ENCODE peak calls at places on chromosomes 5 and 9, in five cellular contexts. T is psoas muscle, J is spleen, F is HFF-Myc, N is AG09319. G is an unnamed sample.

GRCh38 chr5:57642698-57643097 is 160.1 kb upstream of the ACTBL2 start:
- DNase-seq in N (no peak), F (no peak), J (no peak), T (no peak), G (no peak)

GRCh38 chr5:42638972-42639371 is 117.6 kb upstream of the CCDC152 start:
- DNase-seq in J (no peak), F (no peak), N (no peak), T (no peak), G (no peak)

GRCh38 chr5:98614341-98614740 is 159.1 kb upstream of the RGMB start:
- DNase-seq in N (no peak), F (no peak), T (no peak), J (no peak), G (no peak)

GRCh38 chr5:7850241-7850532 is 746 bp downstream of the CFAP90 start:
- DNase-seq in J (no peak), N (no peak), F (no peak), T (no peak), G (no peak)

GRCh38 chr5:57884346-57885102 is 401.9 kb upstream of the ACTBL2 start:
- DNase-seq in T (no peak), F (no peak), J (no peak), N (no peak), G (no peak)

GRCh38 chr5:121572061-121572460 is 279.6 kb upstream of the FTMT start:
- DNase-seq in F (no peak), N (no peak), T (no peak), J (no peak), G (no peak)

GRCh38 chr9:694499-695154 is 146.9 kb upstream of the DMRT1 start:
- DNase-seq in F (no peak), N (no peak), J (no peak), T (peak), G (no peak)

GRCh38 chr9:79623799-79624721 is 52.3 kb downstream of the TLE4 start:
- DNase-seq in T (peak), J (no peak), N (no peak), F (no peak), G (no peak)

GRCh38 chr5:35799751-35800150 is 56.9 kb upstream of the IL7R start:
- DNase-seq in J (no peak), N (no peak), T (no peak), F (no peak), G (no peak)

GRCh38 chr5:16515532-16515931 is 49.9 kb upstream of the ZNF622 start:
- DNase-seq in J (no peak), N (no peak), F (no peak), T (no peak), G (no peak)

GRCh38 chr5:39623291-39623865 is 198.6 kb upstream of the DAB2 start:
- DNase-seq in T (no peak), J (no peak), F (no peak), N (no peak), G (no peak)

GRCh38 chr5:154901276-154901675 is 36.7 kb downstream of the GEMIN5 start:
- DNase-seq in T (no peak), F (peak), J (no peak), N (no peak), G (no peak)

GRCh38 chr9:114784721-114785253 is 21.1 kb downstream of the TNFSF15 start:
- DNase-seq in T (no peak), N (no peak), J (no peak), F (no peak), G (no peak)

GRCh38 chr5:9251379-9251980 is 294.4 kb downstream of the SEMA5A start:
- DNase-seq in N (no peak), F (no peak), T (no peak), J (no peak), G (no peak)

GRCh38 chr9:134627417-134628353 is 13.9 kb upstream of the COL5A1 start:
- DNase-seq in T (no peak), J (peak), N (no peak), F (no peak), G (no peak)

GRCh38 chr9:80650964-80651555 is 1038.3 kb downstream of the TLE1 start:
- DNase-seq in N (no peak), J (no peak), F (no peak), T (no peak), G (no peak)

GRCh38 chr5:2998106-2998505 is 246.6 kb upstream of the IRX2 start:
- DNase-seq in N (no peak), F (no peak), J (no peak), T (no peak), G (no peak)

GRCh38 chr5:96565843-96566242 is 96.3 kb upstream of the CAST start:
- DNase-seq in T (no peak), F (peak), N (peak), J (no peak), G (no peak)

GRCh38 chr9:95341262-95342011 is 23.9 kb upstream of the FANCC start:
- DNase-seq in J (no peak), T (no peak), N (no peak), F (no peak), G (no peak)

GRCh38 chr9:6230037-6230778 is 14.6 kb downstream of the IL33 start:
- DNase-seq in J (no peak), T (no peak), F (no peak), N (no peak), G (no peak)

GRCh38 chr9:137487454-137488329 is 28.6 kb upstream of the NSMF start:
- DNase-seq in N (no peak), J (peak), T (peak), F (no peak), G (no peak)

GRCh38 chr5:142128675-142129208 is 20.2 kb downstream of the NDFIP1 start:
- DNase-seq in N (no peak), J (no peak), F (no peak), T (no peak), G (no peak)

GRCh38 chr9:121674952-121675351 is 23.5 kb downstream of the DAB2IP start:
- DNase-seq in F (no peak), N (no peak), J (peak), T (peak), G (no peak)

GRCh38 chr9:134660407-134660806 is 18.8 kb downstream of the COL5A1 start:
- DNase-seq in F (no peak), T (no peak), N (no peak), J (no peak), G (no peak)

GRCh38 chr5:1912951-1913565 is 30.3 kb upstream of the IRX4 start:
- DNase-seq in T (no peak), F (no peak), N (no peak), J (peak), G (no peak)

GRCh38 chr9:122129969-122130368 is 29.6 kb downstream of the NDUFA8 start:
- DNase-seq in F (no peak), J (no peak), T (no peak), N (no peak), G (no peak)

GRCh38 chr5:61162832-61163567 is 732 bp upstream of the SMIM15 start:
- DNase-seq in F (no peak), J (no peak), T (no peak), N (no peak), G (no peak)

GRCh38 chr5:88883059-88883565 is at the start of gene MEF2C:
- DNase-seq in T (peak), F (peak), J (peak), N (peak), G (peak)

GRCh38 chr5:141039517-141039916 is 11.7 kb upstream of the PCDHB1 start:
- DNase-seq in J (no peak), N (no peak), T (no peak), F (no peak), G (no peak)

GRCh38 chr5:78331523-78332080 is 28.8 kb upstream of the SCAMP1 start:
- DNase-seq in N (no peak), F (no peak), T (no peak), J (no peak), G (no peak)

GRCh38 chr5:43634621-43635020 is 31.6 kb downstream of the NNT start:
- DNase-seq in F (no peak), N (no peak), T (no peak), J (no peak), G (no peak)

GRCh38 chr5:172496671-172497371 is 42.5 kb upstream of the SH3PXD2B start:
- DNase-seq in N (peak), T (no peak), J (no peak), F (no peak), G (no peak)

GRCh38 chr5:3612561-3613175 is 17.0 kb downstream of the IRX1 start:
- DNase-seq in T (no peak), N (no peak), J (no peak), F (no peak), G (no peak)

GRCh38 chr9:21778300-21778699 is 24.1 kb upstream of the MTAP start:
- DNase-seq in N (peak), F (peak), T (no peak), J (no peak), G (no peak)

GRCh38 chr5:128436825-128437224 is 101.2 kb downstream of the FBN2 start:
- DNase-seq in F (peak), J (no peak), N (peak), T (no peak), G (no peak)

GRCh38 chr9:137159105-137160053 is 10.5 kb downstream of the LRRC26 start:
- DNase-seq in T (no peak), F (no peak), N (no peak), J (no peak), G (no peak)

GRCh38 chr9:99445377-99445891 is 223.4 kb downstream of the SEC61B start:
- DNase-seq in T (peak), F (peak), J (no peak), N (peak), G (no peak)

GRCh38 chr9:131530546-131530929 is 525 bp downstream of the UCK1 start:
- DNase-seq in N (no peak), T (peak), F (no peak), J (peak), G (no peak)

GRCh38 chr9:68842568-68842967 is 137.5 kb downstream of the PIP5K1B start:
- DNase-seq in F (no peak), T (no peak), J (no peak), N (no peak), G (no peak)

GRCh38 chr9:68843239-68843638 is 138.2 kb downstream of the PIP5K1B start:
- DNase-seq in J (no peak), N (no peak), F (no peak), T (no peak), G (no peak)

GRCh38 chr9:68847765-68848164 is 142.7 kb downstream of the PIP5K1B start:
- DNase-seq in N (no peak), F (no peak), J (no peak), T (no peak), G (no peak)

GRCh38 chr9:68844196-68844595 is 139.2 kb downstream of the PIP5K1B start:
- DNase-seq in F (no peak), N (no peak), J (no peak), T (no peak), G (no peak)

GRCh38 chr9:68844623-68845612 is 139.9 kb downstream of the PIP5K1B start:
- DNase-seq in N (no peak), F (no peak), T (no peak), J (no peak), G (peak)
- TF ChIP-seq CTCF in N (peak), F (peak), T (peak), J (peak), G (no peak)

DNA sequence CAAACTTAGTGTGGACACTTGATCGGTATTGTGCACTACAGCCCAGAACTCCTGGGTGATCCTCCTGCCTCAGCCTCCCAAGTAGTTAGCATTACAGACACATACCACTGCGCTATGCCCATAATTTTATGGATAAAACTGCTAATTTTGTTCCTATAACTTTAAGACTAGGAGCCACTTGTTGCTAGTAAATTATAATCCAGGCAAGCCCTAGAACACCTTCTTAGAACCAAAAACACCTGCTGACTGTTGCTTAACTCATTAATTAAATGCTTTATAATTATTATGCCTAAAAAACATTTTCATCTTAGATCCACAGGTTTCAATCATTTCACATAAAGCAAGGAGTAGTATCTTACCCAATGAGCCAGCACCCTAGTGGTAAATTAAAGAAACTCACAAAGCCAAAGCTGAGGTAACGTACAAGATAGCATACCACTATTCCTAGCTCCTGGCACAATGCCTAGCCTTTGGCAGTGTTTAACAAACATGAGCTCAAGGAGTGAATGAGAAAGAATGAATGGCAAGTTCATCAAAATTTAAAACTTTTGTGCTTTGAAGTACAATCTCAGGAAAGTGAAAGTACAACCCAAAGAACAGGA is 5.4 kb downstream of the MRPS27 start:
- DNase-seq in T (no peak), F (no peak), N (no peak), J (no peak), G (no peak)
- TF ChIP-seq CTCF in T (no peak), F (peak), N (peak), J (no peak), G (no peak)

GRCh38 chr9:133377721-133378216 is 1.6 kb downstream of the STKLD1 start:
- DNase-seq in F (peak), T (no peak), N (no peak), J (no peak), G (no peak)

GRCh38 chr9:133374612-133375115 is 1.2 kb downstream of the SURF4 start:
- DNase-seq in F (no peak), N (no peak), J (no peak), T (no peak), G (no peak)

GRCh38 chr9:133375116-133375723 is 640 bp downstream of the SURF4 start:
- DNase-seq in T (peak), J (no peak), N (no peak), F (no peak), G (no peak)

GRCh38 chr9:133378408-133378962 is 2.3 kb downstream of the STKLD1 start:
- DNase-seq in F (no peak), J (no peak), T (no peak), N (no peak), G (no peak)

GRCh38 chr9:133375724-133376654 is at the start of the genes STKLD1 and SURF4:
- DNase-seq in J (peak), T (peak), F (peak), N (peak), G (peak)
- TF ChIP-seq CTCF in J (peak), T (no peak), F (no peak), N (no peak), G (peak)

GRCh38 chr9:115997923-115998322 is 155.7 kb upstream of the PAPPA start:
- DNase-seq in N (no peak), T (no peak), F (peak), J (no peak), G (no peak)

GRCh38 chr9:115998661-115999060 is 154.9 kb upstream of the PAPPA start:
- DNase-seq in F (no peak), N (no peak), J (no peak), T (no peak), G (no peak)

GRCh38 chr9:115989816-115990215 is 163.8 kb upstream of the PAPPA start:
- DNase-seq in N (no peak), J (no peak), F (no peak), T (no peak), G (no peak)

GRCh38 chr9:115988701-115989100 is 164.9 kb upstream of the PAPPA start:
- DNase-seq in T (no peak), J (no peak), N (no peak), F (no peak), G (no peak)

GRCh38 chr9:115992834-115993233 is 160.8 kb upstream of the PAPPA start:
- DNase-seq in J (no peak), F (no peak), N (no peak), T (no peak), G (no peak)
- TF ChIP-seq CTCF in J (no peak), F (peak), N (no peak), T (no peak), G (no peak)

GRCh38 chr9:28073278-28073677 is 500.0 kb upstream of the C9orf72 start:
- DNase-seq in F (peak), N (no peak), J (no peak), T (no peak), G (peak)
- TF ChIP-seq CTCF in F (peak), N (peak), J (peak), T (peak), G (no peak)

GRCh38 chr9:82970359-82970758 is 92.6 kb downstream of the RASEF start:
- DNase-seq in J (no peak), F (no peak), N (no peak), T (no peak), G (no peak)

GRCh38 chr9:82972446-82972845 is 90.5 kb downstream of the RASEF start:
- DNase-seq in F (no peak), J (no peak), N (no peak), T (no peak), G (no peak)

GRCh38 chr9:82975176-82975575 is 87.8 kb downstream of the RASEF start:
- DNase-seq in T (no peak), F (no peak), J (no peak), N (no peak), G (no peak)
- TF ChIP-seq CTCF in T (no peak), F (no peak), J (no peak), N (no peak), G (no peak)

GRCh38 chr5:174425271-174425963 is 299.0 kb upstream of the MSX2 start:
- DNase-seq in J (no peak), T (no peak), N (no peak), F (no peak), G (no peak)

GRCh38 chr5:174423538-174423937 is 300.8 kb upstream of the MSX2 start:
- DNase-seq in N (no peak), J (no peak), F (no peak), T (peak), G (no peak)

GRCh38 chr5:174426388-174426787 is 298.0 kb upstream of the MSX2 start:
- DNase-seq in F (no peak), J (no peak), N (no peak), T (no peak), G (no peak)

GRCh38 chr5:174425964-174426290 is 298.5 kb upstream of the MSX2 start:
- DNase-seq in F (no peak), J (no peak), N (no peak), T (no peak), G (no peak)

GRCh38 chr5:174424219-174425053 is 299.9 kb upstream of the MSX2 start:
- DNase-seq in F (no peak), N (no peak), J (no peak), T (no peak), G (no peak)
- TF ChIP-seq CTCF in F (no peak), N (peak), J (no peak), T (no peak), G (no peak)

GRCh38 chr9:89310486-89311345 is at the start of gene CKS2:
- DNase-seq in F (peak), J (peak), T (peak), N (peak), G (peak)
- TF ChIP-seq CTCF in F (no peak), J (no peak), T (no peak), N (no peak), G (no peak)

DNA sequence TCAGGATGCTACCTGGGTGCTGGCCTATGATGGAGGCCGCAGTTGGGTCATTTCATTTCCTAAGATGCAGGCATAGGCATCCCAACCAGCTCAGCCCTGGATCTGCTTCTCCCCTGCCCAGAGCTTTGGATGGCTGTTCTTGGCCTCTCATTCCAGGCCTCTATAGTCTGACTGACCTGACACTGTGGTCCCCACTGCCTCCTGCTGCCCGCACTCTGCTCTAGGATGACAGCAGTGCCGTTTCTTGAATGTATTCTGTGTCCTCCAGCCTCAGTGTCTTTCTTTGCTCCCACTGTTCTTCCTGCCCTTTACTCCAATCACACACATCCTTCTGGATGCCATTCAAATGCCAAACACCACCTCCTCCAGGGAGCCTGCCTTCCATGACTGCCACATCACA is 235.7 kb downstream of the HSPA4 start:
- DNase-seq in T (peak), F (no peak), N (no peak), J (no peak), G (no peak)
- TF ChIP-seq CTCF in T (peak), F (peak), N (peak), J (peak), G (no peak)

DNA sequence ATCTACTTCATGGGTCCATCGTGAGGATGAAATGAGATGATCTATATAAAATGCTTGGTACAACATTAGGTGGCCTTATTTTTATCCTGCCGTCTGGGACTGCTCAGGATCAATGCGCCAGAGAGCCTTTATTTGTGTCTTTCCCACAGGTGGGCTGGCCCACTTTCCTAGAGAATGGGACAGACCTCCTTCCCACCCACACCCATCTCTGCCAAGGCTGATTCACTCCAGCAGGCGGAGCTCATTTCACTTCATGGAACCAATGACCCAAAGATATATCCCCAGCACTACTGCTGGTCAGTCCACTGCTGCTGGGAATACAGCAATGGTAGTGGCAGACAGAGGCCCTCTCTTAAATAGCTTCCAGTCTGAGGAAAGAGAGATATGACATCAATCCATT is 35.7 kb downstream of the TGFBI start:
- DNase-seq in J (no peak), N (no peak), T (no peak), F (no peak), G (no peak)
- TF ChIP-seq CTCF in J (no peak), N (peak), T (peak), F (peak), G (no peak)

G was measured in omental fat pad.